ENCODE peak calls at places on chromosomes 12 and 14, in four cellular contexts. T is A673; K is gastrocnemius medialis; C is naive thymus-derived CD4-positive, alpha-beta T cell. F is an unnamed sample. For H3K4me1, the result is how much of the 10 kb centered on the place peaks cover.

GRCh38 chr12:115354007-115354452 is 670.1 kb upstream of the TBX3 start:
- DNase-seq in T (no peak), K (peak), C (no peak), F (no peak)

GRCh38 chr14:94935901-94936300 is 166.0 kb upstream of the GSC start:
- DNase-seq in K (no peak), T (no peak), C (no peak), F (no peak)

GRCh38 chr12:67705394-67706370 is 57.1 kb downstream of the DYRK2 start:
- DNase-seq in K (peak), C (no peak), T (peak), F (no peak)

GRCh38 chr14:102805454-102805891 is 28.2 kb downstream of the TRAF3 start:
- DNase-seq in K (no peak), T (no peak), C (peak), F (peak)

GRCh38 chr12:54765652-54766051 is 88.7 kb upstream of the MUCL1 start:
- DNase-seq in K (no peak), T (no peak), C (no peak), F (no peak)

GRCh38 chr14:73007835-73008234 is 19.1 kb downstream of the ZFYVE1 start:
- DNase-seq in K (no peak), T (no peak), C (no peak), F (no peak)

GRCh38 chr12:2844786-2845185 is 10.0 kb upstream of the NRIP2 start:
- DNase-seq in K (no peak), C (no peak), T (no peak), F (no peak)

GRCh38 chr12:65881348-65881961 is 57.2 kb downstream of the HMGA2 start:
- DNase-seq in T (peak), C (no peak), K (peak), F (no peak)

GRCh38 chr14:63922696-63923421 is 70.1 kb downstream of the SYNE2 start:
- DNase-seq in C (no peak), T (no peak), K (no peak), F (no peak)

GRCh38 chr14:61456720-61457119 is 135.3 kb downstream of the PRKCH start:
- DNase-seq in T (peak), K (peak), C (peak), F (peak)

GRCh38 chr12:130872179-130873096 is 572 bp downstream of the RAN start:
- DNase-seq in C (peak), T (peak), K (no peak), F (peak)

GRCh38 chr14:105861985-105862465 is 335.6 kb downstream of the TMEM121 start:
- DNase-seq in K (no peak), C (no peak), T (no peak), F (peak)

GRCh38 chr14:72513994-72514659 is 379.8 kb downstream of the DPF3 start:
- DNase-seq in K (no peak), T (peak), C (no peak), F (peak)

GRCh38 chr12:92063641-92064040 is 82.0 kb downstream of the BTG1 start:
- DNase-seq in T (no peak), K (no peak), C (no peak), F (no peak)

GRCh38 chr14:20683896-20684661 is at the start of gene RNASE4:
- DNase-seq in C (peak), T (peak), K (peak), F (peak)

GRCh38 chr14:54549862-54550261 is 17.1 kb upstream of the SAMD4A start:
- DNase-seq in T (no peak), C (no peak), K (no peak), F (no peak)

GRCh38 chr12:20798561-20798960 is 11.9 kb upstream of the SLCO1B3 start:
- DNase-seq in C (no peak), T (peak), K (no peak), F (no peak)

GRCh38 chr12:57771271-57771872 is 533 bp downstream of the METTL1 start:
- DNase-seq in C (no peak), T (peak), K (peak), F (peak)

GRCh38 chr14:61153436-61153835 is 127.7 kb downstream of the TMEM30B start:
- DNase-seq in C (no peak), T (peak), K (no peak), F (peak)

GRCh38 chr12:118964988-118965387 is 16.4 kb upstream of the SRRM4 start:
- DNase-seq in K (no peak), T (no peak), C (no peak), F (no peak)

GRCh38 chr14:24132061-24132685 is 1.7 kb downstream of the FITM1 start:
- DNase-seq in C (peak), K (no peak), T (no peak), F (no peak)

GRCh38 chr12:57182918-57183575 is 33.5 kb upstream of the NXPH4 start:
- DNase-seq in T (peak), C (peak), K (peak), F (peak)

GRCh38 chr14:100755649-100756048 is 29.0 kb downstream of the DLK1 start:
- DNase-seq in T (no peak), K (no peak), C (no peak), F (no peak)

GRCh38 chr12:1189163-1189562 is 198.1 kb downstream of the ERC1 start:
- DNase-seq in C (no peak), K (no peak), T (no peak), F (no peak)

GRCh38 chr12:601976-602699 is 61.1 kb downstream of the NINJ2 start:
- DNase-seq in K (no peak), T (no peak), C (no peak), F (no peak)

GRCh38 chr14:103231376-103232019 is 102.5 kb upstream of the EIF5 start:
- DNase-seq in K (no peak), T (no peak), C (no peak), F (no peak)

GRCh38 chr12:90331262-90331661 is 622.6 kb upstream of the ATP2B1 start:
- DNase-seq in T (peak), C (no peak), K (no peak), F (no peak)

GRCh38 chr12:65705380-65705876 is 118.9 kb upstream of the HMGA2 start:
- DNase-seq in K (no peak), C (no peak), T (no peak), F (no peak)

GRCh38 chr12:51368640-51369517 is 22.3 kb downstream of the GALNT6 start:
- DNase-seq in C (peak), K (no peak), T (no peak), F (peak)

GRCh38 chr12:124820199-124820598 is 43.5 kb downstream of the SCARB1 start:
- DNase-seq in C (no peak), T (no peak), K (no peak), F (no peak)

GRCh38 chr14:101732128-101732527 is 29.4 kb upstream of the PPP2R5C start:
- DNase-seq in K (no peak), T (no peak), C (no peak), F (no peak)

GRCh38 chr14:24430143-24430681 is 458 bp downstream of the KHNYN start:
- DNase-seq in K (peak), C (peak), T (peak), F (peak)

GRCh38 chr12:92233346-92234015 is 87.8 kb upstream of the BTG1 start:
- DNase-seq in K (no peak), C (no peak), T (no peak), F (no peak)

GRCh38 chr12:12840500-12840899 is 27.4 kb downstream of the DDX47 start:
- DNase-seq in C (no peak), T (no peak), K (no peak), F (no peak)

GRCh38 chr12:12837025-12837872 is 24.1 kb downstream of the DDX47 start:
- DNase-seq in K (no peak), C (peak), T (peak), F (peak)

GRCh38 chr12:12839003-12839395 is 25.9 kb downstream of the DDX47 start:
- DNase-seq in T (no peak), K (no peak), C (peak), F (no peak)

GRCh38 chr12:12836571-12836970 is 23.4 kb downstream of the DDX47 start:
- DNase-seq in K (no peak), C (no peak), T (no peak), F (no peak)

DNA sequence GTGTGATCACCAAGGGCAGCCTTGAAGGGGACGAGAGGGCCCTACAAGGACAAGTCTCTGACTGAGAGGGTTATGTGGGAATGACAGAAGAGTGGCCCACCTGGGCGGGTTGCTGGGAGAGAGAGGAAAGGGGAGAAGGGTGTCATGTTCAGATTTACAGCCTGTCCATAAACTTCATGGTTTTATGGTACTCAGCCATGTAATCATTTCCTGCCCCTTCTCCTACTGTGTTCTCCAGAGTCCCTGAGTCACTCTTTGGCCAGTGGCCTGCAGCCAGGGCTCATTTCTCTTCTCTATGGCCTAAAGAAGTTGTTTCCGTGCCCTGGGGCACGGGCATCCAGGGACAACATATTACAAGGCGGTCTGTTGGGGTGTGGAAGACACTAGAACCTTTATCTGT is 26.7 kb downstream of the DDX47 start:
- DNase-seq in C (no peak), T (peak), K (no peak), F (no peak)
- H3K4me1 ChIP-seq in C (under half), T (under half), K (under half), F (under half)

DNA sequence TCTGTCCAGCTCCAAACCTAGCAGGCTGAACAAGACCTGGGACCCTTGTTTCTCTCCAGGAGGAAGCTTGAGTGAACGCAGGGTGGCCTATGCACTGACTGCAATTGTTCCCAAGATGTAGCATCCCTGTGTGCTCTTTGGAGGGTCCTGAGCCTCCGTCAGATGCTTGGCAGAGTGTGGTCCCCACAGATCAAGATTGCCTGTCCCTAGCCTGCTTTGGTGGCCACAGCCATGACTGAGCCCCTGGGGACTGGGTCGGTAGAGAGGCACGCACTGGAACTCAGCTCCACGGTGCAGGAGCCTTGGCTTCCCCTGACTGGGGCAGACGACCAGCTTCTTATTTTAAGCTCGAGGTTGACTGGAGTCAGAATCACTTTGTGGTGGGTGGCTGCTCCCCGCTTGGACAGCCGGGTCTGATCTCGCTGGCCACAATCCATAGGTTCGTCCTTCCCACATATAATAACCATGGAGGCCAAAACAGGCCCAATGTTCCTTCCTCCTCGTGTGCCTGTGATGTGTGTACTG is 97.8 kb downstream of the LGMN start:
- DNase-seq in K (no peak), T (no peak), C (no peak), F (no peak)
- H3K4me1 ChIP-seq in K (under half), T (under half), C (half or more), F (under half)

DNA sequence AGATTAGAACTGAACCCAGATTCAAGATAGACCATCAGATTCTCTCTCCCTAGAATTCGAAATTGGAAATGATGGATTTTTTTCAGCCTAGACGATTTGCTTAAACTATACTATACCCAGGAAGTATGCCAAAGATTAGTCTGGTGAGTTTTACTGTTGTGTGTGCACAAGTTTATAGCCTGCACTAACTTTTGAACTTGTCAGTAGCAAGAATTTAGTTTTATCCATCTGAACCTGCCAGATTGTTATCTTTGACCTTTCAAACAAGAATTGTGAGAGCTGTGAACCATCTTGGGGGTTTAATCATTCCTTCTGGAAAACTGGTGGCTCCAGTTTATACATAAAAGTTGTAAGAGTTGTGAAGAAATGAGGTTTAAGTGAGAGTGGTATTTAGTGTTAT is 243.5 kb upstream of the DAAM1 start:
- DNase-seq in T (no peak), C (no peak), K (no peak), F (no peak)
- H3K4me1 ChIP-seq in T (under half), C (under half), K (under half), F (under half)

GRCh38 chr14:75822522-75823288 is 159.1 kb downstream of the TGFB3 start:
- DNase-seq in K (no peak), C (no peak), T (no peak), F (no peak)
- H3K4me1 ChIP-seq in K (under half), C (under half), T (under half), F (under half)

DNA sequence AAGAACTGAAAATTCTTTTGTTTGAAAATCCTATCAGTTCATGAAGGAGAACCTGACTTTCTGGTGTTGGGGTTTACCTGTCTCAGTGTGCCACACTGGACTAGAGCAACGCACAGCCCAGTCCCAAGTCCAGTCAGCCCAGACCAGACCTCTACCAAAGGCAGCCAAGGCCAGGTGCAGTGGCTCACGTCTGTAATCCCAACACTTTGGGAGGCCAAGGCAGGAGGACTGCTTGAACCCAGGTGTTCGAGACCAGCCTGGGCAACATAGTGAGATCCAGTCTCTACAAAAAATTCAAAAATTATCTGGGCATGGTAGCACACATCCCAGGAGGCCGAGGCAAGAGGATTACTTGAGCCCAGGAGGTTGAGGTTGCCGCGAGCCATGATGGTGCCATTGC is 4.6 kb downstream of the CCDC85C start:
- DNase-seq in T (no peak), K (no peak), C (no peak), F (no peak)
- H3K4me1 ChIP-seq in T (under half), K (half or more), C (under half), F (under half)

GRCh38 chr12:63917864-63918742 is 73.6 kb downstream of the SRGAP1 start:
- DNase-seq in T (peak), K (no peak), C (no peak), F (no peak)
- H3K4me1 ChIP-seq in T (half or more), K (under half), C (under half), F (under half)